ENCODE peak calls at places on chromosomes 16 and 17, in seven cellular contexts. One of them, this sample, is unnamed.

GRCh38 chr17:6514371-6514770 is 42.0 kb downstream of the PITPNM3 start:
- DNase-seq in NB4: no peak
- DNase-seq in HFFc6: no peak
- DNase-seq in ecto neural progenitor cell: no peak
- DNase-seq in activated naive CD4-positive, alpha-beta T cell: no peak
- DNase-seq in C1 segment of cervical spinal cord: no peak
- DNase-seq in IMR-90: no peak
- DNase-seq in this sample: no peak

GRCh38 chr17:81287741-81288430 is 7.2 kb downstream of the SLC38A10 start:
- DNase-seq in activated naive CD4-positive, alpha-beta T cell: no peak
- DNase-seq in IMR-90: no peak
- DNase-seq in HFFc6: no peak
- DNase-seq in ecto neural progenitor cell: no peak
- DNase-seq in C1 segment of cervical spinal cord: no peak
- DNase-seq in NB4: peak
- DNase-seq in this sample: no peak

GRCh38 chr17:81249233-81250040 is 10.3 kb downstream of the NDUFAF8 start:
- DNase-seq in C1 segment of cervical spinal cord: no peak
- DNase-seq in activated naive CD4-positive, alpha-beta T cell: no peak
- DNase-seq in IMR-90: peak
- DNase-seq in ecto neural progenitor cell: no peak
- DNase-seq in NB4: no peak
- DNase-seq in HFFc6: no peak
- DNase-seq in this sample: no peak

GRCh38 chr16:57284206-57284951 is at the start of gene PLLP:
- DNase-seq in activated naive CD4-positive, alpha-beta T cell: no peak
- DNase-seq in ecto neural progenitor cell: peak
- DNase-seq in HFFc6: peak
- DNase-seq in NB4: no peak
- DNase-seq in C1 segment of cervical spinal cord: no peak
- DNase-seq in IMR-90: peak
- DNase-seq in this sample: peak

GRCh38 chr16:67029249-67030096 is 524 bp downstream of the CBFB start:
- DNase-seq in IMR-90: peak
- DNase-seq in activated naive CD4-positive, alpha-beta T cell: peak
- DNase-seq in ecto neural progenitor cell: peak
- DNase-seq in HFFc6: peak
- DNase-seq in C1 segment of cervical spinal cord: peak
- DNase-seq in NB4: peak
- DNase-seq in this sample: peak

GRCh38 chr17:21475555-21475954 is 99.4 kb downstream of the KCNJ12 start:
- DNase-seq in IMR-90: no peak
- DNase-seq in activated naive CD4-positive, alpha-beta T cell: no peak
- DNase-seq in ecto neural progenitor cell: peak
- DNase-seq in C1 segment of cervical spinal cord: no peak
- DNase-seq in NB4: no peak
- DNase-seq in HFFc6: no peak
- DNase-seq in this sample: no peak

GRCh38 chr17:37067555-37068111 is 118.9 kb downstream of the AATF start:
- DNase-seq in HFFc6: peak
- DNase-seq in ecto neural progenitor cell: no peak
- DNase-seq in C1 segment of cervical spinal cord: no peak
- DNase-seq in activated naive CD4-positive, alpha-beta T cell: no peak
- DNase-seq in NB4: no peak
- DNase-seq in IMR-90: peak
- DNase-seq in this sample: no peak

GRCh38 chr17:37239690-37240344 is 136.0 kb upstream of the C17orf78 start:
- DNase-seq in C1 segment of cervical spinal cord: no peak
- DNase-seq in NB4: peak
- DNase-seq in activated naive CD4-positive, alpha-beta T cell: no peak
- DNase-seq in ecto neural progenitor cell: no peak
- DNase-seq in HFFc6: peak
- DNase-seq in IMR-90: peak
- DNase-seq in this sample: peak

GRCh38 chr16:23504076-23504452 is 6.2 kb downstream of the GGA2 start:
- DNase-seq in ecto neural progenitor cell: no peak
- DNase-seq in C1 segment of cervical spinal cord: no peak
- DNase-seq in HFFc6: no peak
- DNase-seq in IMR-90: peak
- DNase-seq in activated naive CD4-positive, alpha-beta T cell: no peak
- DNase-seq in NB4: no peak
- DNase-seq in this sample: peak

GRCh38 chr16:58022601-58023371 is 2.8 kb upstream of the MMP15 start:
- DNase-seq in NB4: no peak
- DNase-seq in ecto neural progenitor cell: no peak
- DNase-seq in IMR-90: peak
- DNase-seq in activated naive CD4-positive, alpha-beta T cell: no peak
- DNase-seq in HFFc6: peak
- DNase-seq in C1 segment of cervical spinal cord: no peak
- DNase-seq in this sample: peak

GRCh38 chr17:33560871-33561270 is 267.8 kb upstream of the ASIC2 start:
- DNase-seq in C1 segment of cervical spinal cord: no peak
- DNase-seq in ecto neural progenitor cell: no peak
- DNase-seq in NB4: no peak
- DNase-seq in IMR-90: no peak
- DNase-seq in HFFc6: no peak
- DNase-seq in activated naive CD4-positive, alpha-beta T cell: no peak
- DNase-seq in this sample: no peak

GRCh38 chr17:5618511-5618910 is 34.2 kb upstream of the NLRP1 start:
- DNase-seq in IMR-90: no peak
- DNase-seq in activated naive CD4-positive, alpha-beta T cell: no peak
- DNase-seq in NB4: no peak
- DNase-seq in C1 segment of cervical spinal cord: no peak
- DNase-seq in ecto neural progenitor cell: no peak
- DNase-seq in HFFc6: no peak
- DNase-seq in this sample: no peak

GRCh38 chr17:77609553-77610517 is 348.7 kb upstream of the TNRC6C start:
- DNase-seq in C1 segment of cervical spinal cord: no peak
- DNase-seq in HFFc6: no peak
- DNase-seq in IMR-90: no peak
- DNase-seq in ecto neural progenitor cell: peak
- DNase-seq in activated naive CD4-positive, alpha-beta T cell: no peak
- DNase-seq in NB4: peak
- DNase-seq in this sample: no peak

GRCh38 chr17:7043544-7044268 is at the start of gene SLC16A11:
- DNase-seq in ecto neural progenitor cell: peak
- DNase-seq in C1 segment of cervical spinal cord: peak
- DNase-seq in activated naive CD4-positive, alpha-beta T cell: no peak
- DNase-seq in IMR-90: peak
- DNase-seq in NB4: peak
- DNase-seq in HFFc6: no peak
- DNase-seq in this sample: no peak

GRCh38 chr17:33739714-33740113 is 446.6 kb upstream of the ASIC2 start:
- DNase-seq in activated naive CD4-positive, alpha-beta T cell: no peak
- DNase-seq in C1 segment of cervical spinal cord: no peak
- DNase-seq in NB4: no peak
- DNase-seq in ecto neural progenitor cell: no peak
- DNase-seq in HFFc6: no peak
- DNase-seq in IMR-90: no peak
- DNase-seq in this sample: no peak

GRCh38 chr17:45273551-45273957 is 11.7 kb upstream of the SPATA32 start:
- DNase-seq in activated naive CD4-positive, alpha-beta T cell: no peak
- DNase-seq in NB4: no peak
- DNase-seq in IMR-90: no peak
- DNase-seq in HFFc6: no peak
- DNase-seq in C1 segment of cervical spinal cord: no peak
- DNase-seq in ecto neural progenitor cell: no peak
- DNase-seq in this sample: no peak

This sample was measured in kidney glomerular epithelial cell.